ENCODE peak calls at places on chromosomes 16 and 17, in six cellular contexts. J, S, K, W, X and I are unnamed samples.

GRCh38 chr17:63626551-63627228 is 4.5 kb downstream of the MAP3K3 start:
- DNase-seq in W (no peak), S (no peak), J (no peak), X (no peak), K (no peak), I (no peak)

GRCh38 chr16:22369221-22369811 is 5.1 kb downstream of the CDR2 start:
- DNase-seq in W (no peak), K (no peak), X (no peak), S (no peak), J (no peak), I (no peak)

GRCh38 chr17:40613755-40614154 is 33.9 kb downstream of the SMARCE1 start:
- DNase-seq in X (no peak), J (no peak), W (no peak), S (no peak), K (no peak), I (no peak)

GRCh38 chr17:71519285-71519684 is 601.5 kb upstream of the SOX9 start:
- DNase-seq in W (no peak), X (no peak), K (no peak), J (no peak), S (no peak), I (peak)

GRCh38 chr17:12618557-12618956 is 47.1 kb upstream of the MYOCD start:
- DNase-seq in S (no peak), K (no peak), X (no peak), W (no peak), J (no peak), I (no peak)

GRCh38 chr17:49841548-49841947 is 6.3 kb downstream of the TAC4 start:
- DNase-seq in X (no peak), S (no peak), J (no peak), W (peak), K (no peak), I (no peak)

GRCh38 chr16:57680842-57681241 is 12.7 kb downstream of the ADGRG3 start:
- DNase-seq in K (no peak), S (no peak), X (no peak), W (no peak), J (no peak), I (no peak)

GRCh38 chr17:14201087-14201486 is 35.6 kb downstream of the CDRT15 start:
- DNase-seq in S (no peak), W (no peak), J (peak), X (no peak), K (no peak), I (no peak)

GRCh38 chr16:89507219-89507833 is 877 bp upstream of the SPG7 start:
- DNase-seq in X (no peak), J (no peak), K (no peak), W (no peak), S (no peak), I (no peak)

GRCh38 chr17:68603027-68603426 is 1.9 kb upstream of the FAM20A start:
- DNase-seq in S (peak), X (no peak), W (no peak), K (no peak), J (no peak), I (no peak)

GRCh38 chr16:81275795-81276194 is 37.3 kb downstream of the BCO1 start:
- DNase-seq in J (no peak), K (no peak), W (no peak), X (no peak), S (no peak), I (no peak)

GRCh38 chr17:15886804-15887203 is 58.1 kb upstream of the ADORA2B start:
- DNase-seq in X (no peak), S (no peak), W (no peak), K (no peak), J (no peak), I (no peak)